ENCODE peak calls at places on chromosomes 1 and 21, in seven cellular contexts. J is suprapubic skin, K is NCI-H1092, N is NCI-H69, T is NCI-H460, P is activated T-helper 1 cell treated with Interleukin-2 at 50 U/mL for 16 hours, G is left cardiac atrium. R is an unnamed sample.

GRCh38 chr1:41381691-41382530 is 20.7 kb downstream of the FOXO6 start:
- DNase-seq in N (peak), P (no peak), T (peak), G (peak), J (no peak), K (no peak), R (no peak)

GRCh38 chr1:95117207-95118018 is at the start of gene TLCD4:
- DNase-seq in J (peak), T (peak), G (peak), P (peak), K (peak), N (peak), R (peak)

GRCh38 chr21:46459356-46460112 is 843 bp downstream of the DIP2A start:
- DNase-seq in P (no peak), T (no peak), J (no peak), N (peak), K (no peak), G (peak), R (no peak)

GRCh38 chr1:50766688-50767087 is 193.4 kb downstream of the FAF1 start:
- DNase-seq in N (no peak), K (no peak), J (no peak), T (no peak), P (no peak), G (no peak), R (no peak)

GRCh38 chr1:25651036-25651640 is 34.5 kb downstream of the MAN1C1 start:
- DNase-seq in G (no peak), N (no peak), P (no peak), T (no peak), K (no peak), J (no peak), R (no peak)

GRCh38 chr1:41687007-41687406 is 202.5 kb upstream of the EDN2 start:
- DNase-seq in T (no peak), K (no peak), N (no peak), J (no peak), G (no peak), P (no peak), R (no peak)

GRCh38 chr1:23629728-23630290 is 61.8 kb upstream of the RPL11 start:
- DNase-seq in T (no peak), G (no peak), J (no peak), N (no peak), P (no peak), K (no peak), R (no peak)

GRCh38 chr1:10980841-10981727 is 31.4 kb upstream of the TARDBP start:
- DNase-seq in T (no peak), P (no peak), G (peak), N (no peak), J (no peak), K (no peak), R (peak)

GRCh38 chr1:12665511-12665910 is 21.6 kb downstream of the AADACL4 start:
- DNase-seq in J (no peak), T (no peak), N (no peak), G (no peak), K (no peak), P (no peak), R (no peak)

GRCh38 chr1:162284206-162284955 is 92.3 kb downstream of the SPATA46 start:
- DNase-seq in K (no peak), P (no peak), T (no peak), J (no peak), N (no peak), G (no peak), R (no peak)

GRCh38 chr1:25569599-25570458 is 26.4 kb downstream of the LDLRAP1 start:
- DNase-seq in P (no peak), K (no peak), G (no peak), N (peak), T (no peak), J (no peak), R (no peak)

GRCh38 chr1:65793359-65793732 is 651 bp downstream of the PDE4B start:
- DNase-seq in N (no peak), G (peak), T (no peak), K (no peak), J (no peak), P (no peak), R (no peak)

GRCh38 chr1:62879962-62880361 is 96.0 kb downstream of the ATG4C start:
- DNase-seq in J (no peak), T (no peak), G (no peak), K (no peak), N (no peak), P (no peak), R (no peak)

GRCh38 chr1:30379684-30380624 is 343.4 kb downstream of the MATN1 start:
- DNase-seq in N (peak), P (no peak), K (peak), T (peak), G (no peak), J (peak), R (peak)

GRCh38 chr1:66147226-66147625 is 354.5 kb downstream of the PDE4B start:
- DNase-seq in J (no peak), P (no peak), N (no peak), G (no peak), T (no peak), K (no peak), R (no peak)

GRCh38 chr1:231266811-231267322 is 25.9 kb downstream of the GNPAT start:
- DNase-seq in J (no peak), P (no peak), N (no peak), T (no peak), G (no peak), K (no peak), R (no peak)

GRCh38 chr1:164759144-164759920 is 200.3 kb downstream of the PBX1 start:
- DNase-seq in P (no peak), N (no peak), T (no peak), K (no peak), J (no peak), G (no peak), R (no peak)

GRCh38 chr1:179930867-179931266 is 23.7 kb upstream of the CEP350 start:
- DNase-seq in N (no peak), P (no peak), T (no peak), K (no peak), J (no peak), G (no peak), R (no peak)